ENCODE peak calls at places on chromosomes 16 and 17, in eight cellular contexts. One of them, this sample, is unnamed.

GRCh38 chr17:17874478-17874877 is 37.7 kb upstream of the SREBF1 start:
- DNase-seq in uterus: no peak
- DNase-seq in pancreas: no peak
- DNase-seq in colonic mucosa: no peak
- DNase-seq in cardiac muscle cell: no peak
- DNase-seq in spleen: no peak
- DNase-seq in ascending aorta: no peak
- DNase-seq in CD4-positive, alpha-beta T cell: no peak
- DNase-seq in this sample: no peak

GRCh38 chr17:78114831-78115723 is 13.5 kb downstream of the TMC6 start:
- DNase-seq in pancreas: peak
- DNase-seq in colonic mucosa: no peak
- DNase-seq in spleen: peak
- DNase-seq in CD4-positive, alpha-beta T cell: no peak
- DNase-seq in ascending aorta: no peak
- DNase-seq in uterus: no peak
- DNase-seq in cardiac muscle cell: no peak
- DNase-seq in this sample: peak

GRCh38 chr16:2819179-2819938 is 2.3 kb downstream of the PRSS21 start:
- DNase-seq in spleen: peak
- DNase-seq in pancreas: no peak
- DNase-seq in cardiac muscle cell: no peak
- DNase-seq in colonic mucosa: no peak
- DNase-seq in CD4-positive, alpha-beta T cell: no peak
- DNase-seq in ascending aorta: no peak
- DNase-seq in uterus: no peak
- DNase-seq in this sample: no peak

GRCh38 chr17:57337390-57337789 is 81.1 kb downstream of the MSI2 start:
- DNase-seq in spleen: no peak
- DNase-seq in pancreas: no peak
- DNase-seq in cardiac muscle cell: no peak
- DNase-seq in CD4-positive, alpha-beta T cell: no peak
- DNase-seq in colonic mucosa: no peak
- DNase-seq in ascending aorta: no peak
- DNase-seq in uterus: no peak
- DNase-seq in this sample: no peak

GRCh38 chr17:42913527-42913926 is 12.9 kb downstream of the G6PC1 start:
- DNase-seq in pancreas: no peak
- DNase-seq in colonic mucosa: no peak
- DNase-seq in ascending aorta: no peak
- DNase-seq in CD4-positive, alpha-beta T cell: no peak
- DNase-seq in cardiac muscle cell: no peak
- DNase-seq in spleen: no peak
- DNase-seq in uterus: no peak
- DNase-seq in this sample: no peak

GRCh38 chr17:9414471-9414870 is 161.1 kb downstream of the STX8 start:
- DNase-seq in colonic mucosa: no peak
- DNase-seq in ascending aorta: no peak
- DNase-seq in uterus: no peak
- DNase-seq in pancreas: no peak
- DNase-seq in CD4-positive, alpha-beta T cell: no peak
- DNase-seq in spleen: no peak
- DNase-seq in cardiac muscle cell: no peak
- DNase-seq in this sample: no peak

GRCh38 chr17:78236362-78237127 is 5.1 kb downstream of the TMEM235 start:
- DNase-seq in spleen: no peak
- DNase-seq in cardiac muscle cell: no peak
- DNase-seq in uterus: no peak
- DNase-seq in ascending aorta: no peak
- DNase-seq in colonic mucosa: no peak
- DNase-seq in CD4-positive, alpha-beta T cell: no peak
- DNase-seq in pancreas: no peak
- DNase-seq in this sample: no peak

GRCh38 chr17:81656835-81657234 is 493 bp upstream of the PDE6G start:
- DNase-seq in pancreas: no peak
- DNase-seq in ascending aorta: no peak
- DNase-seq in colonic mucosa: no peak
- DNase-seq in CD4-positive, alpha-beta T cell: no peak
- DNase-seq in spleen: no peak
- DNase-seq in cardiac muscle cell: no peak
- DNase-seq in uterus: no peak
- DNase-seq in this sample: no peak

GRCh38 chr17:36072431-36073121 is 8.5 kb downstream of the CCL18 start:
- DNase-seq in CD4-positive, alpha-beta T cell: peak
- DNase-seq in cardiac muscle cell: peak
- DNase-seq in pancreas: peak
- DNase-seq in spleen: peak
- DNase-seq in colonic mucosa: peak
- DNase-seq in ascending aorta: no peak
- DNase-seq in uterus: no peak
- DNase-seq in this sample: no peak

GRCh38 chr16:53224932-53225533 is 170.2 kb downstream of the CHD9 start:
- DNase-seq in uterus: no peak
- DNase-seq in cardiac muscle cell: no peak
- DNase-seq in colonic mucosa: no peak
- DNase-seq in spleen: no peak
- DNase-seq in pancreas: no peak
- DNase-seq in CD4-positive, alpha-beta T cell: no peak
- DNase-seq in ascending aorta: no peak
- DNase-seq in this sample: no peak

GRCh38 chr17:29844339-29845048 is 85.5 kb downstream of the SSH2 start:
- DNase-seq in colonic mucosa: no peak
- DNase-seq in uterus: no peak
- DNase-seq in ascending aorta: no peak
- DNase-seq in CD4-positive, alpha-beta T cell: no peak
- DNase-seq in pancreas: no peak
- DNase-seq in spleen: no peak
- DNase-seq in cardiac muscle cell: peak
- DNase-seq in this sample: no peak

GRCh38 chr17:70127221-70127873 is 42.0 kb upstream of the KCNJ2 start:
- DNase-seq in spleen: no peak
- DNase-seq in cardiac muscle cell: no peak
- DNase-seq in uterus: no peak
- DNase-seq in CD4-positive, alpha-beta T cell: no peak
- DNase-seq in colonic mucosa: no peak
- DNase-seq in pancreas: no peak
- DNase-seq in ascending aorta: no peak
- DNase-seq in this sample: no peak

GRCh38 chr16:67158637-67159600 is 790 bp downstream of the TRADD start:
- DNase-seq in uterus: no peak
- DNase-seq in pancreas: peak
- DNase-seq in cardiac muscle cell: peak
- DNase-seq in ascending aorta: no peak
- DNase-seq in colonic mucosa: peak
- DNase-seq in CD4-positive, alpha-beta T cell: peak
- DNase-seq in spleen: peak
- DNase-seq in this sample: no peak

GRCh38 chr17:73401911-73402310 is 90.1 kb upstream of the CDC42EP4 start:
- DNase-seq in colonic mucosa: no peak
- DNase-seq in cardiac muscle cell: peak
- DNase-seq in spleen: peak
- DNase-seq in CD4-positive, alpha-beta T cell: no peak
- DNase-seq in uterus: no peak
- DNase-seq in pancreas: no peak
- DNase-seq in ascending aorta: no peak
- DNase-seq in this sample: no peak

GRCh38 chr16:65480276-65480675 is 358.4 kb upstream of the CDH11 start:
- DNase-seq in ascending aorta: no peak
- DNase-seq in cardiac muscle cell: no peak
- DNase-seq in uterus: no peak
- DNase-seq in pancreas: no peak
- DNase-seq in colonic mucosa: no peak
- DNase-seq in CD4-positive, alpha-beta T cell: no peak
- DNase-seq in spleen: no peak
- DNase-seq in this sample: no peak

GRCh38 chr17:42783062-42783777 is 2.8 kb downstream of the WNK4 start:
- DNase-seq in ascending aorta: no peak
- DNase-seq in uterus: no peak
- DNase-seq in spleen: no peak
- DNase-seq in cardiac muscle cell: no peak
- DNase-seq in pancreas: no peak
- DNase-seq in colonic mucosa: no peak
- DNase-seq in CD4-positive, alpha-beta T cell: no peak
- DNase-seq in this sample: no peak

GRCh38 chr17:18859256-18859655 is 1.3 kb downstream of the PRPSAP2 start:
- DNase-seq in spleen: no peak
- DNase-seq in uterus: peak
- DNase-seq in cardiac muscle cell: peak
- DNase-seq in CD4-positive, alpha-beta T cell: no peak
- DNase-seq in colonic mucosa: no peak
- DNase-seq in ascending aorta: no peak
- DNase-seq in pancreas: no peak
- DNase-seq in this sample: no peak

GRCh38 chr17:78495634-78496033 is 81.6 kb downstream of the DNAH17 start:
- DNase-seq in CD4-positive, alpha-beta T cell: no peak
- DNase-seq in spleen: peak
- DNase-seq in colonic mucosa: no peak
- DNase-seq in uterus: no peak
- DNase-seq in ascending aorta: no peak
- DNase-seq in cardiac muscle cell: no peak
- DNase-seq in pancreas: no peak
- DNase-seq in this sample: no peak

GRCh38 chr16:57935904-57936303 is 35.0 kb downstream of the CNGB1 start:
- DNase-seq in ascending aorta: no peak
- DNase-seq in colonic mucosa: no peak
- DNase-seq in cardiac muscle cell: no peak
- DNase-seq in spleen: no peak
- DNase-seq in uterus: no peak
- DNase-seq in CD4-positive, alpha-beta T cell: no peak
- DNase-seq in pancreas: no peak
- DNase-seq in this sample: no peak

GRCh38 chr16:27786221-27786848 is 236.4 kb downstream of the KATNIP start:
- DNase-seq in cardiac muscle cell: no peak
- DNase-seq in colonic mucosa: no peak
- DNase-seq in ascending aorta: no peak
- DNase-seq in uterus: no peak
- DNase-seq in spleen: no peak
- DNase-seq in CD4-positive, alpha-beta T cell: no peak
- DNase-seq in pancreas: no peak
- DNase-seq in this sample: no peak
- H3K27ac ChIP-seq in cardiac muscle cell: no peak
- H3K27ac ChIP-seq in colonic mucosa: no peak
- H3K27ac ChIP-seq in ascending aorta: no peak
- H3K27ac ChIP-seq in uterus: no peak
- H3K27ac ChIP-seq in spleen: no peak
- H3K27ac ChIP-seq in CD4-positive, alpha-beta T cell: no peak
- H3K27ac ChIP-seq in pancreas: no peak
- H3K27ac ChIP-seq in this sample: no peak

DNA sequence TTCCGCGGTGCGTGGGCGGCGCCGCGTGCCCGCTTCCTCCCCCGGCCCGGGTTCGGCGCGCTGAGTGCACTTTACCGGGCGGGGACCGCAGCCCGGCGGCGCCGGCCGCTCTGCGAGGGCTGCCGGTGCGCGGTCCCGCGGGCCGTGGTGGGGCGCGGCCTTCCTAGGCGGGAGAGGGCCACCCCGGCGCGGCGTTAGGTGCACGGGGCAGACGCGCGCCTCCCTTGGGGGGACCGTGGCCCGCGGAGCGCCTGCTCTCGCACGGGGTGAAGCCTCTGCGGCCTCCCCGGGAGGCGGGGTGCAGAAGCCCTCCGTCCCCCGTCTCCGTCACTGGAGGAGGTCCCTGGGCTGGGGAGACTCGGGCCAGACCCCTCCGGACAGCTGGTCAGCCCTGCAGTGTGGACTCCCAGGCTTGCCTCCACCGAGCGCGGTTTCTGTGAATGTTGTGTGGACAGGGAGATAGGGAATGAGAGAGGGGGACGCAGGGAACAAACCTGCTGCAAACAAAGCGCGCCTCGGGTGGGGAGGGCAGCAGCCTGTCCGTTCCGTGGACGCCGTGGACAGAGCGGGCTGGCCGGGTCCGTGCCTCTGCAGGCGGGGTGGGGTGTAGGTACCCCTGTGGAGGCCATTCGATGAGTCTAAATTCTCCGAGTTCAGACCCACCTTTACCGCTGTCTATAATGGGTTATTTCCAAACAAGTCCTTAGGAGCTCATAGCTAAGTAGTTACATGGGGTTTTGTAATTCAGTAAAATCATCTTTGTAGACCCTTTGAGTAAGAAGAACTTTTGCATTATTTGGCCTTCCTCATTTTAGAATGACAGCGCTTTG is 721 bp downstream of the TBCD start:
- DNase-seq in CD4-positive, alpha-beta T cell: no peak
- DNase-seq in ascending aorta: no peak
- DNase-seq in spleen: no peak
- DNase-seq in uterus: no peak
- DNase-seq in cardiac muscle cell: peak
- DNase-seq in colonic mucosa: peak
- DNase-seq in pancreas: peak
- DNase-seq in this sample: no peak
- H3K27ac ChIP-seq in CD4-positive, alpha-beta T cell: no peak
- H3K27ac ChIP-seq in ascending aorta: peak
- H3K27ac ChIP-seq in spleen: peak
- H3K27ac ChIP-seq in uterus: peak
- H3K27ac ChIP-seq in cardiac muscle cell: peak
- H3K27ac ChIP-seq in colonic mucosa: peak
- H3K27ac ChIP-seq in pancreas: no peak
- H3K27ac ChIP-seq in this sample: peak

GRCh38 chr16:22352726-22353125 is 21.7 kb downstream of the CDR2 start:
- DNase-seq in ascending aorta: no peak
- DNase-seq in cardiac muscle cell: no peak
- DNase-seq in colonic mucosa: no peak
- DNase-seq in CD4-positive, alpha-beta T cell: no peak
- DNase-seq in uterus: no peak
- DNase-seq in pancreas: no peak
- DNase-seq in spleen: no peak
- DNase-seq in this sample: no peak

GRCh38 chr16:22347100-22347820 is 27.2 kb downstream of the CDR2 start:
- DNase-seq in cardiac muscle cell: no peak
- DNase-seq in uterus: no peak
- DNase-seq in ascending aorta: no peak
- DNase-seq in pancreas: no peak
- DNase-seq in colonic mucosa: no peak
- DNase-seq in CD4-positive, alpha-beta T cell: no peak
- DNase-seq in spleen: no peak
- DNase-seq in this sample: no peak

GRCh38 chr16:22352119-22352518 is 22.3 kb downstream of the CDR2 start:
- DNase-seq in ascending aorta: no peak
- DNase-seq in CD4-positive, alpha-beta T cell: no peak
- DNase-seq in colonic mucosa: no peak
- DNase-seq in pancreas: no peak
- DNase-seq in spleen: no peak
- DNase-seq in cardiac muscle cell: no peak
- DNase-seq in uterus: no peak
- DNase-seq in this sample: no peak

GRCh38 chr16:22346463-22346862 is 28.0 kb downstream of the CDR2 start:
- DNase-seq in spleen: no peak
- DNase-seq in pancreas: no peak
- DNase-seq in CD4-positive, alpha-beta T cell: no peak
- DNase-seq in uterus: no peak
- DNase-seq in colonic mucosa: no peak
- DNase-seq in ascending aorta: no peak
- DNase-seq in cardiac muscle cell: no peak
- DNase-seq in this sample: no peak

GRCh38 chr16:22348296-22348695 is 26.1 kb downstream of the CDR2 start:
- DNase-seq in cardiac muscle cell: no peak
- DNase-seq in spleen: no peak
- DNase-seq in pancreas: no peak
- DNase-seq in CD4-positive, alpha-beta T cell: no peak
- DNase-seq in ascending aorta: no peak
- DNase-seq in uterus: no peak
- DNase-seq in colonic mucosa: no peak
- DNase-seq in this sample: no peak
- H3K27ac ChIP-seq in cardiac muscle cell: no peak
- H3K27ac ChIP-seq in spleen: no peak
- H3K27ac ChIP-seq in pancreas: no peak
- H3K27ac ChIP-seq in CD4-positive, alpha-beta T cell: no peak
- H3K27ac ChIP-seq in ascending aorta: no peak
- H3K27ac ChIP-seq in uterus: no peak
- H3K27ac ChIP-seq in colonic mucosa: no peak
- H3K27ac ChIP-seq in this sample: no peak

GRCh38 chr16:4659363-4660353 is 33.7 kb upstream of the NUDT16L1 start:
- DNase-seq in CD4-positive, alpha-beta T cell: no peak
- DNase-seq in colonic mucosa: no peak
- DNase-seq in spleen: no peak
- DNase-seq in ascending aorta: no peak
- DNase-seq in uterus: no peak
- DNase-seq in cardiac muscle cell: no peak
- DNase-seq in pancreas: no peak
- DNase-seq in this sample: no peak
- H3K27ac ChIP-seq in CD4-positive, alpha-beta T cell: peak
- H3K27ac ChIP-seq in colonic mucosa: no peak
- H3K27ac ChIP-seq in spleen: peak
- H3K27ac ChIP-seq in ascending aorta: peak
- H3K27ac ChIP-seq in uterus: peak
- H3K27ac ChIP-seq in cardiac muscle cell: no peak
- H3K27ac ChIP-seq in pancreas: no peak
- H3K27ac ChIP-seq in this sample: peak